ENCODE peak calls at places on chromosomes 12 and 14, in four cellular contexts. Y is A549, R is GM12878, H is K562. I is an unnamed sample.

GRCh38 chr14:71702799-71703198 is 229.4 kb upstream of the RGS6 start:
- DNase-seq in Y (no peak), R (no peak), H (no peak), I (no peak)

GRCh38 chr14:102208741-102209140 is 69.0 kb downstream of the WDR20 start:
- DNase-seq in Y (no peak), R (no peak), H (no peak), I (no peak)

GRCh38 chr14:89042021-89042420 is 217.6 kb downstream of the TTC8 start:
- DNase-seq in Y (no peak), R (no peak), H (no peak), I (no peak)

GRCh38 chr14:31326111-31326510 is 94.2 kb downstream of the HEATR5A start:
- DNase-seq in Y (no peak), R (no peak), H (no peak), I (peak)

GRCh38 chr14:104434214-104435076 is 145.1 kb upstream of the C14orf180 start:
- DNase-seq in Y (no peak), R (no peak), H (no peak), I (no peak)

GRCh38 chr14:55588259-55588699 is 8.3 kb downstream of the KTN1 start:
- DNase-seq in Y (no peak), R (no peak), H (no peak), I (no peak)

GRCh38 chr12:89529738-89530137 is 3.9 kb upstream of the POC1B start:
- DNase-seq in Y (peak), R (peak), H (peak), I (peak)

GRCh38 chr12:90627180-90627896 is 327.6 kb downstream of the CCER1 start:
- DNase-seq in Y (no peak), R (no peak), H (no peak), I (no peak)

GRCh38 chr12:104723895-104724294 is 234.2 kb downstream of the SLC41A2 start:
- DNase-seq in Y (no peak), R (no peak), H (no peak), I (no peak)

GRCh38 chr12:67676624-67677023 is 28.1 kb downstream of the DYRK2 start:
- DNase-seq in Y (no peak), R (no peak), H (no peak), I (no peak)

GRCh38 chr14:96084796-96085195 is 45.6 kb downstream of the C14orf132 start:
- DNase-seq in Y (no peak), R (no peak), H (no peak), I (no peak)

GRCh38 chr14:71181215-71182003 is 274.1 kb downstream of the PCNX1 start:
- DNase-seq in Y (no peak), R (no peak), H (no peak), I (no peak)

GRCh38 chr12:2319747-2320146 is 267.0 kb downstream of the CACNA1C start:
- DNase-seq in Y (no peak), R (no peak), H (no peak), I (no peak)

GRCh38 chr12:47377414-47378221 is 297.9 kb upstream of the AMIGO2 start:
- DNase-seq in Y (peak), R (no peak), H (peak), I (no peak)

GRCh38 chr12:124797321-124797720 is 66.3 kb downstream of the SCARB1 start:
- DNase-seq in Y (no peak), R (no peak), H (no peak), I (no peak)

GRCh38 chr12:9735601-9736000 is 2.7 kb upstream of the CLECL1 start:
- DNase-seq in Y (no peak), R (no peak), H (no peak), I (no peak)

GRCh38 chr12:2673966-2674810 is 120.6 kb upstream of the FKBP4 start:
- DNase-seq in Y (no peak), R (no peak), H (peak), I (no peak)

GRCh38 chr12:28089363-28089762 is 100.9 kb upstream of the CCDC91 start:
- DNase-seq in Y (no peak), R (no peak), H (no peak), I (no peak)

GRCh38 chr12:102534899-102535298 is 54.5 kb upstream of the IGF1 start:
- DNase-seq in Y (no peak), R (no peak), H (no peak), I (no peak)

GRCh38 chr12:18546399-18546798 is 191.4 kb downstream of the PLCZ1 start:
- DNase-seq in Y (no peak), R (no peak), H (no peak), I (peak)
- TF ChIP-seq SMC3 in Y (no peak), R (no peak), H (no peak), I (no peak)

GRCh38 chr14:65255029-65255545 is 152.8 kb upstream of the MAX start:
- DNase-seq in Y (peak), R (no peak), H (no peak), I (peak)
- TF ChIP-seq MYC in Y (no peak), R (no peak), H (no peak), I (no peak)

GRCh38 chr12:49902399-49903350 is 1.0 kb downstream of the FAIM2 start:
- DNase-seq in Y (no peak), R (no peak), H (peak), I (no peak)

GRCh38 chr12:49901986-49902385 is 1.7 kb downstream of the FAIM2 start:
- DNase-seq in Y (no peak), R (no peak), H (no peak), I (no peak)

GRCh38 chr12:49904601-49905000 is 901 bp upstream of the FAIM2 start:
- DNase-seq in Y (no peak), R (no peak), H (no peak), I (no peak)

GRCh38 chr12:49903351-49903699 is 375 bp downstream of the FAIM2 start:
- DNase-seq in Y (no peak), R (no peak), H (no peak), I (no peak)

DNA sequence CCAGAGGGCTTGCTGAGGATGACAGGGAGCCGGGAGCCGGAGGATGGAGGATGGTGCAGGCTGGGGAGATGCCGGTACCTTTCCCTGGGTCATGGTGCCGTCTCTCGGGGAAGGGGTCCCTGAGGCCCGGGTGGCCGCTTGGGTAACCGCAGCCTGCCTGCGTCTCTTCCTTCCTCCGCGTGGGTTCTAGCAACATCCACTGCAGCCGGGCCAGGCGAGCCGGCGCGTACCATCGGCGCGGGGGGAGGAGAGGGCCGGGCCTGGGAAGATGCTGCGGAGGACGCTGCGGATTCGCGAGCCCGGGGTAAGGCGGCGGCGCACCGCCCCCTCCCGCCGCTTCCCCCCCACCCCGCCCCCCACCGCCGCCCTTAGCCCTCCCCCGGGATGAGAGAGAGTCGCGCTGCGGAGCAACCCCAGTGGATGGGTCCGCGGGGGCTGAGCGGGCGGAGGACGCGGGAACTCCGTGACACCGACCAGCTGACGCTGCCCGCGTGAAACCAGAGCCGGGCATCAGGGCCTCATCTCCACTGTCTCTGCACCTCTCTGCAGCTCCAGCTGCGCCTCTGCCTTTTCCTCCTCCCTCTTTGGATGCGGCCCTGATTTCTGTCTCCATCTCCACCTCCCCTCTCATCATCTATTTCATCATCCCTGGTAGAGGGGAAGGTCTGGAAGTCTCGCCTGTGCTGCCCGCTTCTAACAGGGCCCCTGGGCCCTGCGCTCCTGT is at the start of gene FAIM2:
- DNase-seq in Y (no peak), R (no peak), H (peak), I (no peak)
- TF ChIP-seq SMC3 in Y (no peak), R (no peak), H (no peak), I (no peak)

GRCh38 chr12:8018666-8019581 is 13.6 kb upstream of the FOXJ2 start:
- DNase-seq in Y (no peak), R (no peak), H (peak), I (peak)
- TF ChIP-seq MYC in Y (no peak), R (no peak), H (no peak), I (no peak)

GRCh38 chr12:46134852-46135251 is 134.0 kb downstream of the SLC38A1 start:
- DNase-seq in Y (no peak), R (no peak), H (no peak), I (no peak)

GRCh38 chr12:46133751-46134150 is 135.1 kb downstream of the SLC38A1 start:
- DNase-seq in Y (no peak), R (no peak), H (no peak), I (no peak)

GRCh38 chr12:46135750-46136149 is 133.1 kb downstream of the SLC38A1 start:
- DNase-seq in Y (no peak), R (no peak), H (no peak), I (no peak)

GRCh38 chr12:46134205-46134811 is 134.5 kb downstream of the SLC38A1 start:
- DNase-seq in Y (no peak), R (no peak), H (no peak), I (no peak)

GRCh38 chr12:46131729-46132128 is 137.1 kb downstream of the SLC38A1 start:
- DNase-seq in Y (no peak), R (no peak), H (no peak), I (no peak)
- TF ChIP-seq SMC3 in Y (peak), R (peak), H (no peak), I (no peak)

DNA sequence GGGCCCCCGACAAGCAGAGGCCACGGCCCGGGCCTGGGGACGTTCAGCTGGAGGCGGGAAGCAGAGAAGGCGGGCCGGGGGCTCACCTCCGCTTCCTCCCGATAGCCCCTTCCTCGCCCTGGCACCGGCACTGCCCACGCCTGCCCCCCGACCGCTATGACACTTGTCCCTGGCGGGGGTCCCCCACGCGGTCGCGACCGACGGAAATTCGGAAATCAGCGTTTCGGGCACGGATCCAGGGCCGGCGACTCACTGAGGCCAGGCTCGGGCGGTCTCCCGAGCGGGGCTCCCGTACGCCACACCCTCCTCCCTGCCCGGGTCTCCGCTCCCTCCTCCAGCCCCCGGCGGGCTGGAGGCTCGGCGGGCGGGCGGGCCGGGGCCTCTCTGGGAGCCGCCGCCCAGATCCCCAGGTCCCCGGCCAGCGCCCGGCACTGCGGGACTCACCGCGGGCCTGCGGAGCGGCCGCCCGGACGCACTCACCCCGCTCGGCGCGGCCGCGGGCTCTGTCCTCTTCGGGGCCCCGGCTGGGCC is 552 bp downstream of the PITPNM2 start:
- DNase-seq in Y (peak), R (no peak), H (peak), I (no peak)
- TF ChIP-seq MYC in Y (no peak), R (no peak), H (no peak), I (peak)

GRCh38 chr12:127899981-127900380 is 367.0 kb upstream of the TMEM132C start:
- DNase-seq in Y (no peak), R (no peak), H (no peak), I (no peak)

GRCh38 chr12:127893875-127894635 is 372.9 kb upstream of the TMEM132C start:
- DNase-seq in Y (no peak), R (no peak), H (no peak), I (no peak)

GRCh38 chr12:127903146-127903545 is 363.8 kb upstream of the TMEM132C start:
- DNase-seq in Y (no peak), R (no peak), H (no peak), I (no peak)

DNA sequence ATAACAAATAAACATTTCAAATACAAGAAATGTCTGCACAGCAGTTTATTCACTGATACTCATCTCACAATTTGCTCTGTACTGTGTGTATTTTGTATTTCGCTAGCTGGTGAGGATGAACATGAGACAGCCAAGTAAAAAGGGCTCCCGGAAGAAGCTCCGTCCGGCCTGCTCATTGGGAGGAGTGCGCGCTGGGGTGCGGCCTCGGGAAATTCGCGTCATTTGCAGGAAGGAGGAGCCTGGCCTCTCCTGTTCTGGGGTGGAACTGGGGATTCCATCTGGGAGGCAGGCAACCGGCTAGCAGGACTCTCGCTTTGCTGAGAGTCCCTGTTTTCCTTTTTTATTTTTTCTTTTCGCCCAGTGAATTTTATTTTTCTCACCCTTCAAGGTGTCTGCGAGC is 368.4 kb upstream of the TMEM132C start:
- DNase-seq in Y (no peak), R (no peak), H (no peak), I (no peak)
- TF ChIP-seq SMC3 in Y (no peak), R (no peak), H (no peak), I (no peak)

GRCh38 chr12:13196302-13196921 is at the start of gene EMP1:
- DNase-seq in Y (peak), R (peak), H (no peak), I (peak)
- TF ChIP-seq MYC in Y (no peak), R (no peak), H (no peak), I (no peak)

GRCh38 chr12:108773798-108774788 is 42.8 kb upstream of the CORO1C start:
- DNase-seq in Y (peak), R (no peak), H (no peak), I (peak)
- TF ChIP-seq SMC3 in Y (no peak), R (no peak), H (no peak), I (no peak)

DNA sequence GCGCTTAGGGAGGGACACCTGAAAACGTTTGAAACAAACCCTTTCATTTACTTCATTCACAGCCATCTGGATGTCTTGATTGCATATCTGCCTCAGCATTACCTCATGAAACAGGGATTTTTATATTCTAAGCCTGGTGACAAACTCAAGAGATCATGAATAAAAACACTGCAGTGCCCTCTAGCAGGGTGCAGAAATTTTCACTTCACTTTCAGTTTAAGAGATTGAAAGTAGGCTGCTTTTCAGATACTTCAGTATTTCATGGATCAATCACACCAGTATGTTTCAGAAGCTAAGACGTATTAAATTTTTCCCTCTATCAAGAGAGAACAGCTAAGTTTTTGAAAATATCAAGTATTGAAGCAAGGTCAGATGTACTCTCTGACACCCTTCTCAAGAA is 467.8 kb downstream of the MDGA2 start:
- DNase-seq in Y (no peak), R (no peak), H (no peak), I (no peak)
- TF ChIP-seq MYC in Y (no peak), R (no peak), H (no peak), I (no peak)